ENCODE peak calls at places on chromosomes 1 and 21, in nine cellular contexts. B is HEK293T; C is transverse colon; P is activated naive CD8-positive, alpha-beta T cell treated with anti-CD3 and anti-CD28 coated beads for 36 hours; H is HAP-1; X is RWPE2; S is MCF 10A; I is CD8-positive, alpha-beta memory T cell; V is A549. Y is an unnamed sample.
A peak's percentile ranks its signal among the peaks of the same experiment; 100 is the strongest.

GRCh38 chr1:37807220-37807554 is 403 bp upstream of the C1orf122 start:
- DNase-seq in B (no peak), C (no peak), P (no peak), H (no peak), X (no peak), S (no peak), I (no peak), V (no peak), Y (no peak)

GRCh38 chr1:204345425-204345824 is 14.3 kb downstream of the PLEKHA6 start:
- DNase-seq in B (no peak), C (no peak), P (no peak), H (no peak), X (no peak), S (no peak), I (no peak), V (no peak), Y (no peak)

GRCh38 chr1:158999301-159000069 is 10.2 kb upstream of the IFI16 start:
- DNase-seq in B (no peak), C (peak; percentile 57), P (no peak), H (peak; percentile 18), X (peak; percentile 71), S (peak; percentile 97), I (no peak), V (peak; percentile 3), Y (peak; percentile 98)

GRCh38 chr1:23810818-23811420 is 10.4 kb upstream of the GALE start:
- DNase-seq in B (peak; percentile 58), C (peak; percentile 85), P (peak; percentile 54), H (peak; percentile 73), X (no peak), S (peak; percentile 54), I (peak; percentile 62), V (peak; percentile 41), Y (peak; percentile 25)

GRCh38 chr1:2921970-2922686 is 99.1 kb upstream of the ACTRT2 start:
- DNase-seq in B (peak; percentile 65), C (no peak), P (peak; percentile 28), H (peak; percentile 62), X (no peak), S (no peak), I (no peak), V (peak; percentile 7), Y (no peak)

GRCh38 chr1:219798283-219799030 is 129.9 kb downstream of the SLC30A10 start:
- DNase-seq in B (no peak), C (no peak), P (no peak), H (no peak), X (no peak), S (peak; percentile 66), I (no peak), V (no peak), Y (peak; percentile 80)

GRCh38 chr1:233293556-233294446 is 1.7 kb downstream of the PCNX2 start:
- DNase-seq in B (no peak), C (no peak), P (no peak), H (no peak), X (no peak), S (no peak), I (no peak), V (no peak), Y (peak; percentile 24)

GRCh38 chr1:165456114-165456513 is 11.2 kb upstream of the RXRG start:
- DNase-seq in B (no peak), C (no peak), P (no peak), H (no peak), X (no peak), S (no peak), I (no peak), V (no peak), Y (no peak)

GRCh38 chr1:114208659-114209215 is 55.1 kb upstream of the SYT6 start:
- DNase-seq in B (no peak), C (no peak), P (no peak), H (no peak), X (no peak), S (peak; percentile 61), I (no peak), V (no peak), Y (no peak)

GRCh38 chr1:177858222-177858894 is 111.5 kb downstream of the SEC16B start:
- DNase-seq in B (no peak), C (no peak), P (no peak), H (no peak), X (no peak), S (no peak), I (no peak), V (no peak), Y (peak; percentile 32)

GRCh38 chr1:216830402-216830801 is 107.2 kb upstream of the ESRRG start:
- DNase-seq in B (no peak), C (no peak), P (no peak), H (no peak), X (no peak), S (no peak), I (no peak), V (no peak), Y (no peak)

GRCh38 chr21:46157987-46158451 is 2.6 kb upstream of the FTCD start:
- DNase-seq in B (no peak), C (peak; percentile 4), P (no peak), H (no peak), X (peak; percentile 46), S (no peak), I (no peak), V (no peak), Y (no peak)

GRCh38 chr1:161482610-161483009 is 22.6 kb upstream of the FCGR2A start:
- DNase-seq in B (no peak), C (no peak), P (no peak), H (no peak), X (no peak), S (no peak), I (no peak), V (no peak), Y (no peak)

GRCh38 chr1:17586172-17586963 is 46.9 kb downstream of the ARHGEF10L start:
- DNase-seq in B (no peak), C (no peak), P (no peak), H (no peak), X (no peak), S (peak; percentile 78), I (no peak), V (peak; percentile 30), Y (peak; percentile 85)

GRCh38 chr1:42433324-42433860 is 22.4 kb downstream of the ZMYND12 start:
- DNase-seq in B (no peak), C (no peak), P (no peak), H (no peak), X (no peak), S (no peak), I (no peak), V (no peak), Y (no peak)

GRCh38 chr1:52237430-52237829 is 95.5 kb downstream of the ZFYVE9 start:
- DNase-seq in B (no peak), C (no peak), P (no peak), H (no peak), X (no peak), S (peak; percentile 34), I (no peak), V (no peak), Y (peak; percentile 91)

GRCh38 chr1:234368320-234369032 is 4.8 kb upstream of the COA6 start:
- DNase-seq in B (no peak), C (no peak), P (no peak), H (no peak), X (no peak), S (no peak), I (no peak), V (no peak), Y (no peak)

GRCh38 chr21:45607922-45608295 is 35.6 kb upstream of the PCBP3 start:
- DNase-seq in B (no peak), C (no peak), P (no peak), H (no peak), X (no peak), S (no peak), I (no peak), V (no peak), Y (no peak)

GRCh38 chr1:246301553-246302250 is 205.4 kb downstream of the SMYD3 start:
- DNase-seq in B (no peak), C (no peak), P (no peak), H (no peak), X (no peak), S (no peak), I (no peak), V (no peak), Y (no peak)

GRCh38 chr1:80047791-80048190 is 1041.3 kb upstream of the ADGRL4 start:
- DNase-seq in B (no peak), C (no peak), P (no peak), H (no peak), X (no peak), S (no peak), I (no peak), V (no peak), Y (peak; percentile 72)

GRCh38 chr1:226778657-226779058 is 39.6 kb upstream of the ITPKB start:
- DNase-seq in B (no peak), C (peak; percentile 51), P (no peak), H (peak; percentile 75), X (no peak), S (peak; percentile 99), I (no peak), V (no peak), Y (peak; percentile 98)

Y was measured in fibroblast of lung.